ENCODE peak calls at places on chromosomes 16 and 17, in eight cellular contexts. S is heart right ventricle, A is H1, E is transverse colon, W is cardiac muscle cell, X is adrenal gland, J is endothelial cell of umbilical vein, B is neural progenitor cell. C is an unnamed sample.
A peak's percentile ranks its signal among the peaks of the same experiment; 100 is the strongest.

GRCh38 chr16:87371261-87371866 is 12.2 kb downstream of the FBXO31 start:
- DNase-seq in S (no peak), A (no peak), E (no peak), W (no peak), X (no peak), J (no peak), B (peak; percentile 35), C (no peak)

GRCh38 chr17:16583781-16584180 is 14.8 kb upstream of the ZNF287 start:
- DNase-seq in S (no peak), A (no peak), E (no peak), W (no peak), X (no peak), J (no peak), B (no peak), C (no peak)

GRCh38 chr16:89200850-89201466 is 621 bp upstream of the SLC22A31 start:
- DNase-seq in S (no peak), A (no peak), E (no peak), W (no peak), X (no peak), J (no peak), B (peak; percentile 66), C (peak; percentile 38)

GRCh38 chr16:25010542-25010941 is 4.6 kb downstream of the ARHGAP17 start:
- DNase-seq in S (no peak), A (no peak), E (no peak), W (no peak), X (no peak), J (no peak), B (no peak), C (no peak)

GRCh38 chr16:22375963-22376640 is 1.7 kb upstream of the CDR2 start:
- DNase-seq in S (no peak), A (no peak), E (no peak), W (no peak), X (no peak), J (no peak), B (no peak), C (no peak)

GRCh38 chr17:9116311-9116820 is 95.1 kb downstream of the NTN1 start:
- DNase-seq in S (no peak), A (no peak), E (no peak), W (no peak), X (no peak), J (no peak), B (no peak), C (no peak)

GRCh38 chr17:58005031-58005727 is 1.9 kb downstream of the SRSF1 start:
- DNase-seq in S (no peak), A (no peak), E (no peak), W (no peak), X (no peak), J (no peak), B (no peak), C (no peak)

GRCh38 chr17:15348030-15348429 is 6.6 kb upstream of the TEKT3 start:
- DNase-seq in S (no peak), A (no peak), E (peak; percentile 86), W (no peak), X (peak; percentile 20), J (no peak), B (no peak), C (no peak)

GRCh38 chr16:1188781-1189189 is 35.9 kb downstream of the CACNA1H start:
- DNase-seq in S (peak; percentile 56), A (peak; percentile 17), E (peak; percentile 44), W (peak; percentile 49), X (peak; percentile 66), J (peak; percentile 20), B (peak; percentile 90), C (peak; percentile 87)

GRCh38 chr16:26396511-26397235 is 670.1 kb upstream of the C16orf82 start:
- DNase-seq in S (no peak), A (no peak), E (no peak), W (no peak), X (no peak), J (no peak), B (peak; percentile 59), C (no peak)

GRCh38 chr16:49474741-49475140 is 101.1 kb downstream of the C16orf78 start:
- DNase-seq in S (no peak), A (no peak), E (peak; percentile 3), W (no peak), X (no peak), J (no peak), B (no peak), C (no peak)

GRCh38 chr17:83159204-83160049 is 80.0 kb downstream of the METRNL start:
- DNase-seq in S (no peak), A (no peak), E (no peak), W (no peak), X (no peak), J (no peak), B (no peak), C (peak; percentile 35)

GRCh38 chr16:63442246-63442645 is 1406.0 kb upstream of the CDH8 start:
- DNase-seq in S (no peak), A (no peak), E (no peak), W (no peak), X (no peak), J (no peak), B (no peak), C (no peak)

GRCh38 chr16:80027007-80027965 is 426.7 kb upstream of the MAF start:
- DNase-seq in S (peak; percentile 21), A (peak; percentile 78), E (peak; percentile 40), W (peak; percentile 40), X (peak; percentile 84), J (peak; percentile 71), B (no peak), C (peak; percentile 74)

DNA sequence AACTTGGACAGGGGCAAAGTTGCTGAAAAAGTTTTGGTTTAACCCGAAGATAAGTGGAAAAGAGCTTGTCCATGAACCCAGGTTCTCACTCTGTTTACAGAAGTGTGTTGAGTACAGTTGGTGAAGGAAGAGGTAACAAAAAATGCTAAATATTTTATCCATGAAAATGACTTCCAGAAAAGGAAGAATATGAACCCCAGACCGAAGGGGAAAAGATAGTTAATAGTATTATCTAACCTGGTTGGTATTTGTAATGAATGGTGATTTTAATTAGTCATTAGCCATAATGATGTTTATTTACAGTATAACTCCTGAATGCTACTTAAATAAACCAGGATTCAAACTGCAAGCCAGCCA is 574 bp upstream of the TMEM106A start:
- DNase-seq in S (no peak), A (no peak), E (no peak), W (no peak), X (no peak), J (no peak), B (no peak), C (no peak)
- H3K4me3 ChIP-seq in S (peak overlapping the region; percentile 67), A (peak overlapping the region; percentile 78), E (peak overlapping the region; percentile 52), W (peak overlapping the region; percentile 48), X (peak overlapping the region; percentile 38), J (peak overlapping the region; percentile 22), B (peak overlapping the region; percentile 58), C (peak overlapping the region; percentile 87)

DNA sequence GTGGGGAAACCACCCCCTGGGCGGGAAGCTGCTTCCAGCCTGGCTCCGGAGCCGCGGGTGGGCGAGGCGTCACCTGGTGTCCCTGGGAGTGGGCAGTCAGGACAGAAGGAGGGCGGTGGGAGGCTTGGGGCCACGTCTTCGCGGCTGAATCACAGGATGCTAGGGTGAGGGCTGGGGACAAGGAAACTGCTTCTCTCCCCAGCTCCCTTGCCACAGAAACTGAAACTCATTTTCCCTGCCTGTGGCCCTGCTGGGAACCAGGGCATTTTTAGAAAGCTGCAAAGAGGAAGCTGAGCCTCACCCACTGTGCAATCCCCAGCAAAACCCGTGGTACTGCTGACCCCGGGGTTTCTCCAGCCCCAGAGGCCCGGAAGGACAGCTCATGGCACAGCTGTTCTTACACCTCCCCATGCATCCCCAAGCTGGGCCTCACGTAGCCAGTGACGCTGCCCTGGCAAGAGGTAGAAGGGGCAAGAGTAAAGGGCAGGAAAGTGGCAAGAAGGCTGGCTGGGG is 8.2 kb downstream of the RHBDF2 start:
- DNase-seq in S (peak; percentile 62), A (no peak), E (peak; percentile 79), W (peak; percentile 80), X (peak; percentile 76), J (peak; percentile 59), B (no peak), C (no peak)
- H3K4me1 ChIP-seq in S (peaks cover 35% of the 10 kb centered on the region), A (peaks cover 27% of the 10 kb centered on the region), E (peaks cover 55% of the 10 kb centered on the region), W (peaks cover 3% of the 10 kb centered on the region), X (peaks cover 34% of the 10 kb centered on the region), J (peaks cover 27% of the 10 kb centered on the region), B (peaks cover 18% of the 10 kb centered on the region), C (no peaks in the 10 kb centered on the region)

DNA sequence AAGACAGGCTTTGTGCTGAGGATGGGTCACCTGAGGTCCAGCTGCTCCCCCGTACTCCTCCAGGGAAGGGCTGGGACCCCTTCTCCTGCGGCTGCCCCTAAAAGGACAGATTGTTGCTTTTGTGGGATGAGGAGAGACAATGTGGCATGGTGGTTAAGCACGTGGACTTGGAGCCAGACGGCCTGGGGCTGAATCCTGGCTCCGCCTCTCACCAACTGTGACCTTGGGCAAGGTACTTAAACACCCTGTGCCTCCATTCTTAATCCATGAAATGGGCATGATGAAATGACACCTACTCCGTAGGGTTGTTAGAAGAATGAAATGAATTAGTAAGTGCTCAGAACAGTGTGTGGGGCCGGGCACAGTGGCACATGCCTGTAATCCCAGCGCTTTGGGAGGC is 39.6 kb upstream of the PLCG2 start:
- DNase-seq in S (no peak), A (no peak), E (no peak), W (no peak), X (no peak), J (no peak), B (no peak), C (no peak)
- H3K27me3 ChIP-seq in S (no peaks in the 10 kb centered on the region), A (no peaks in the 10 kb centered on the region), E (no peaks in the 10 kb centered on the region), W (no peaks in the 10 kb centered on the region), X (no peaks in the 10 kb centered on the region), J (no peaks in the 10 kb centered on the region), B (peaks cover 8% of the 10 kb centered on the region), C (no peaks in the 10 kb centered on the region)

GRCh38 chr17:45223541-45224528 is 2.1 kb downstream of the FMNL1 start:
- DNase-seq in S (no peak), A (no peak), E (no peak), W (no peak), X (no peak), J (no peak), B (no peak), C (no peak)
- H3K4me3 ChIP-seq in S (peak overlapping the region; percentile 72), A (no peak overlapping the region), E (no peak overlapping the region), W (no peak overlapping the region), X (no peak overlapping the region), J (no peak overlapping the region), B (no peak overlapping the region), C (no peak overlapping the region)

DNA sequence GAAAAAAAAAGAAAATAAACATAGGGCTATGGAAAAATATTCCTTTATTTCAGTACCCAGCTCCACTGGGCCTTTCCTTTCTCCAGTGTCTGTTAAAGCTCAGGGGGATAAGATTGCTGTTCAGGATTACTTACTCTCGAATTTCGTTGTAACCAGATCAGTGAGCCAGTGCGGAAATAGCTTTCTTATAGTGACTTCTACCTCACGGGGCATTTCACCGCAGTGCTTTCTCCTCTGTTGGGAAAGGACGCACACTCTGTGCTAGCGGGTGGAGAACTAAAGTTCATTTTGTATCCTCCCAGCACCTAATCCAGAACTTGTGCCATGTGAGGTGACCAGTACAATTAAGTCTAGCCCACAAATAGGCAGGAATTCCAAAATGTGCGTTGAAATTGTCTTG is 38.3 kb downstream of the RPA1 start:
- DNase-seq in S (no peak), A (no peak), E (no peak), W (no peak), X (no peak), J (no peak), B (no peak), C (no peak)
- H3K4me1 ChIP-seq in S (no peaks in the 10 kb centered on the region), A (no peaks in the 10 kb centered on the region), E (no peaks in the 10 kb centered on the region), W (peaks cover 2% of the 10 kb centered on the region), X (no peaks in the 10 kb centered on the region), J (peaks cover 5% of the 10 kb centered on the region), B (no peaks in the 10 kb centered on the region), C (no peaks in the 10 kb centered on the region)